ENCODE peak calls at places on chromosomes 7 and 10, in nine cellular contexts. One of them, this sample, is unnamed.
A peak's percentile ranks its signal among the peaks of the same experiment; 100 is the strongest.

GRCh38 chr10:21919906-21920305 is 83.6 kb downstream of the DNAJC1 start:
- DNase-seq in heart right ventricle: no peak
- DNase-seq in SHP77 treated with DMSO at 0.1 percent for 48 hours: no peak
- DNase-seq in cardiac fibroblast: peak; percentile 13
- DNase-seq in NCI-H526: no peak
- DNase-seq in NCI-H1930: no peak
- DNase-seq in pulmonary artery endothelial cell: no peak
- DNase-seq in M059J: no peak
- DNase-seq in KBM-7: no peak
- DNase-seq in this sample: no peak

GRCh38 chr7:110442386-110442837 is 648.5 kb upstream of the LRRN3 start:
- DNase-seq in pulmonary artery endothelial cell: no peak
- DNase-seq in KBM-7: peak; percentile 54
- DNase-seq in NCI-H1930: no peak
- DNase-seq in NCI-H526: peak; percentile 45
- DNase-seq in SHP77 treated with DMSO at 0.1 percent for 48 hours: peak; percentile 77
- DNase-seq in M059J: peak; percentile 4
- DNase-seq in cardiac fibroblast: no peak
- DNase-seq in heart right ventricle: peak; percentile 6
- DNase-seq in this sample: no peak

GRCh38 chr7:77327067-77327931 is 88.8 kb downstream of the GSAP start:
- DNase-seq in SHP77 treated with DMSO at 0.1 percent for 48 hours: peak; percentile 40
- DNase-seq in cardiac fibroblast: peak; percentile 89
- DNase-seq in M059J: peak; percentile 67
- DNase-seq in NCI-H526: no peak
- DNase-seq in KBM-7: peak; percentile 89
- DNase-seq in pulmonary artery endothelial cell: no peak
- DNase-seq in heart right ventricle: no peak
- DNase-seq in NCI-H1930: no peak
- DNase-seq in this sample: no peak

GRCh38 chr10:124719213-124719851 is 24.8 kb downstream of the FAM53B start:
- DNase-seq in NCI-H1930: no peak
- DNase-seq in pulmonary artery endothelial cell: peak; percentile 56
- DNase-seq in heart right ventricle: peak; percentile 85
- DNase-seq in SHP77 treated with DMSO at 0.1 percent for 48 hours: no peak
- DNase-seq in M059J: peak; percentile 54
- DNase-seq in cardiac fibroblast: peak; percentile 79
- DNase-seq in KBM-7: peak; percentile 69
- DNase-seq in NCI-H526: no peak
- DNase-seq in this sample: no peak

GRCh38 chr10:132511092-132511491 is 26.5 kb upstream of the INPP5A start:
- DNase-seq in KBM-7: no peak
- DNase-seq in NCI-H1930: no peak
- DNase-seq in M059J: no peak
- DNase-seq in heart right ventricle: peak; percentile 2
- DNase-seq in pulmonary artery endothelial cell: no peak
- DNase-seq in NCI-H526: no peak
- DNase-seq in cardiac fibroblast: no peak
- DNase-seq in SHP77 treated with DMSO at 0.1 percent for 48 hours: no peak
- DNase-seq in this sample: no peak

GRCh38 chr7:102912742-102913141 is at the start of gene LRRC17:
- DNase-seq in pulmonary artery endothelial cell: no peak
- DNase-seq in heart right ventricle: peak; percentile 64
- DNase-seq in NCI-H1930: no peak
- DNase-seq in M059J: peak; percentile 93
- DNase-seq in KBM-7: no peak
- DNase-seq in NCI-H526: peak; percentile 84
- DNase-seq in SHP77 treated with DMSO at 0.1 percent for 48 hours: peak; percentile 72
- DNase-seq in cardiac fibroblast: peak; percentile 95
- DNase-seq in this sample: no peak

GRCh38 chr10:78255214-78255613 is 221.6 kb downstream of the RPS24 start:
- DNase-seq in SHP77 treated with DMSO at 0.1 percent for 48 hours: no peak
- DNase-seq in pulmonary artery endothelial cell: no peak
- DNase-seq in NCI-H526: no peak
- DNase-seq in M059J: peak; percentile 50
- DNase-seq in heart right ventricle: no peak
- DNase-seq in NCI-H1930: no peak
- DNase-seq in KBM-7: no peak
- DNase-seq in cardiac fibroblast: no peak
- DNase-seq in this sample: no peak

GRCh38 chr10:124287791-124288190 is 130.9 kb downstream of the OAT start:
- DNase-seq in NCI-H526: no peak
- DNase-seq in cardiac fibroblast: no peak
- DNase-seq in SHP77 treated with DMSO at 0.1 percent for 48 hours: no peak
- DNase-seq in KBM-7: no peak
- DNase-seq in NCI-H1930: no peak
- DNase-seq in M059J: no peak
- DNase-seq in heart right ventricle: no peak
- DNase-seq in pulmonary artery endothelial cell: no peak
- DNase-seq in this sample: no peak

GRCh38 chr10:105974803-105975456 is 1189.6 kb downstream of the SORCS1 start:
- DNase-seq in pulmonary artery endothelial cell: no peak
- DNase-seq in M059J: peak; percentile 35
- DNase-seq in SHP77 treated with DMSO at 0.1 percent for 48 hours: peak; percentile 46
- DNase-seq in KBM-7: peak; percentile 4
- DNase-seq in heart right ventricle: peak; percentile 14
- DNase-seq in cardiac fibroblast: peak; percentile 55
- DNase-seq in NCI-H1930: no peak
- DNase-seq in NCI-H526: no peak
- DNase-seq in this sample: no peak

GRCh38 chr10:119521443-119522204 is 20.9 kb downstream of the RGS10 start:
- DNase-seq in NCI-H526: no peak
- DNase-seq in KBM-7: no peak
- DNase-seq in M059J: peak; percentile 89
- DNase-seq in SHP77 treated with DMSO at 0.1 percent for 48 hours: no peak
- DNase-seq in NCI-H1930: no peak
- DNase-seq in pulmonary artery endothelial cell: peak; percentile 36
- DNase-seq in heart right ventricle: no peak
- DNase-seq in cardiac fibroblast: peak; percentile 51
- DNase-seq in this sample: no peak

GRCh38 chr10:13528875-13529713 is at the start of gene BEND7:
- DNase-seq in heart right ventricle: peak; percentile 27
- DNase-seq in pulmonary artery endothelial cell: no peak
- DNase-seq in cardiac fibroblast: peak; percentile 16
- DNase-seq in SHP77 treated with DMSO at 0.1 percent for 48 hours: no peak
- DNase-seq in M059J: no peak
- DNase-seq in NCI-H526: no peak
- DNase-seq in KBM-7: peak; percentile 36
- DNase-seq in NCI-H1930: peak; percentile 46
- DNase-seq in this sample: no peak

GRCh38 chr7:66958708-66959350 is 36.6 kb downstream of the SBDS start:
- DNase-seq in SHP77 treated with DMSO at 0.1 percent for 48 hours: no peak
- DNase-seq in NCI-H526: no peak
- DNase-seq in cardiac fibroblast: no peak
- DNase-seq in M059J: no peak
- DNase-seq in pulmonary artery endothelial cell: no peak
- DNase-seq in NCI-H1930: no peak
- DNase-seq in KBM-7: no peak
- DNase-seq in heart right ventricle: no peak
- DNase-seq in this sample: no peak

GRCh38 chr10:101292194-101293006 is 61.6 kb upstream of the BTRC start:
- DNase-seq in cardiac fibroblast: no peak
- DNase-seq in SHP77 treated with DMSO at 0.1 percent for 48 hours: peak; percentile 51
- DNase-seq in heart right ventricle: peak; percentile 13
- DNase-seq in M059J: no peak
- DNase-seq in KBM-7: peak; percentile 13
- DNase-seq in NCI-H1930: peak; percentile 26
- DNase-seq in NCI-H526: no peak
- DNase-seq in pulmonary artery endothelial cell: no peak
- DNase-seq in this sample: no peak

GRCh38 chr10:97499561-97500296 is 1.0 kb downstream of the UBTD1 start:
- DNase-seq in NCI-H1930: no peak
- DNase-seq in cardiac fibroblast: peak; percentile 82
- DNase-seq in heart right ventricle: peak; percentile 65
- DNase-seq in pulmonary artery endothelial cell: no peak
- DNase-seq in KBM-7: peak; percentile 42
- DNase-seq in SHP77 treated with DMSO at 0.1 percent for 48 hours: no peak
- DNase-seq in M059J: peak; percentile 68
- DNase-seq in NCI-H526: no peak
- DNase-seq in this sample: no peak

GRCh38 chr7:106622654-106623314 is 38.2 kb downstream of the CCDC71L start:
- DNase-seq in NCI-H526: no peak
- DNase-seq in SHP77 treated with DMSO at 0.1 percent for 48 hours: no peak
- DNase-seq in cardiac fibroblast: no peak
- DNase-seq in heart right ventricle: no peak
- DNase-seq in NCI-H1930: no peak
- DNase-seq in KBM-7: no peak
- DNase-seq in pulmonary artery endothelial cell: no peak
- DNase-seq in M059J: no peak
- DNase-seq in this sample: no peak

GRCh38 chr7:41292457-41292856 is 410.4 kb downstream of the INHBA start:
- DNase-seq in NCI-H526: no peak
- DNase-seq in KBM-7: no peak
- DNase-seq in NCI-H1930: no peak
- DNase-seq in SHP77 treated with DMSO at 0.1 percent for 48 hours: peak; percentile 52
- DNase-seq in heart right ventricle: no peak
- DNase-seq in M059J: peak; percentile 62
- DNase-seq in cardiac fibroblast: no peak
- DNase-seq in pulmonary artery endothelial cell: no peak
- DNase-seq in this sample: no peak

GRCh38 chr7:36303202-36304098 is 86.2 kb upstream of the ANLN start:
- DNase-seq in KBM-7: no peak
- DNase-seq in NCI-H1930: no peak
- DNase-seq in NCI-H526: no peak
- DNase-seq in SHP77 treated with DMSO at 0.1 percent for 48 hours: peak; percentile 87
- DNase-seq in pulmonary artery endothelial cell: peak; percentile 36
- DNase-seq in heart right ventricle: peak; percentile 92
- DNase-seq in M059J: peak; percentile 100
- DNase-seq in cardiac fibroblast: peak; percentile 94
- DNase-seq in this sample: no peak

GRCh38 chr10:118101501-118101900 is 54.8 kb upstream of the RAB11FIP2 start:
- DNase-seq in pulmonary artery endothelial cell: no peak
- DNase-seq in M059J: no peak
- DNase-seq in cardiac fibroblast: peak; percentile 2
- DNase-seq in KBM-7: no peak
- DNase-seq in NCI-H1930: no peak
- DNase-seq in heart right ventricle: no peak
- DNase-seq in SHP77 treated with DMSO at 0.1 percent for 48 hours: no peak
- DNase-seq in NCI-H526: no peak
- DNase-seq in this sample: no peak

GRCh38 chr7:2713370-2713769 is 25.4 kb downstream of the AMZ1 start:
- DNase-seq in M059J: no peak
- DNase-seq in NCI-H526: no peak
- DNase-seq in cardiac fibroblast: no peak
- DNase-seq in KBM-7: peak; percentile 72
- DNase-seq in SHP77 treated with DMSO at 0.1 percent for 48 hours: no peak
- DNase-seq in heart right ventricle: peak; percentile 47
- DNase-seq in pulmonary artery endothelial cell: no peak
- DNase-seq in NCI-H1930: no peak
- DNase-seq in this sample: no peak

GRCh38 chr10:88546462-88546861 is 36.7 kb downstream of the RNLS start:
- DNase-seq in NCI-H1930: no peak
- DNase-seq in pulmonary artery endothelial cell: no peak
- DNase-seq in heart right ventricle: no peak
- DNase-seq in NCI-H526: no peak
- DNase-seq in KBM-7: no peak
- DNase-seq in SHP77 treated with DMSO at 0.1 percent for 48 hours: no peak
- DNase-seq in cardiac fibroblast: no peak
- DNase-seq in M059J: no peak
- DNase-seq in this sample: no peak

GRCh38 chr7:9407816-9408215 is 974.4 kb downstream of the NXPH1 start:
- DNase-seq in pulmonary artery endothelial cell: no peak
- DNase-seq in heart right ventricle: no peak
- DNase-seq in M059J: no peak
- DNase-seq in NCI-H1930: no peak
- DNase-seq in SHP77 treated with DMSO at 0.1 percent for 48 hours: no peak
- DNase-seq in NCI-H526: no peak
- DNase-seq in KBM-7: peak; percentile 9
- DNase-seq in cardiac fibroblast: no peak
- DNase-seq in this sample: no peak

GRCh38 chr7:90709501-90710465 is 113.7 kb downstream of the CDK14 start:
- DNase-seq in SHP77 treated with DMSO at 0.1 percent for 48 hours: no peak
- DNase-seq in heart right ventricle: peak; percentile 20
- DNase-seq in KBM-7: no peak
- DNase-seq in M059J: peak; percentile 42
- DNase-seq in NCI-H1930: no peak
- DNase-seq in cardiac fibroblast: peak; percentile 71
- DNase-seq in pulmonary artery endothelial cell: no peak
- DNase-seq in NCI-H526: peak; percentile 53
- DNase-seq in this sample: no peak

GRCh38 chr10:59807629-59808620 is 54.7 kb upstream of the MRLN start:
- DNase-seq in heart right ventricle: peak; percentile 66
- DNase-seq in NCI-H526: no peak
- DNase-seq in pulmonary artery endothelial cell: no peak
- DNase-seq in KBM-7: peak; percentile 46
- DNase-seq in SHP77 treated with DMSO at 0.1 percent for 48 hours: no peak
- DNase-seq in cardiac fibroblast: no peak
- DNase-seq in NCI-H1930: no peak
- DNase-seq in M059J: no peak
- DNase-seq in this sample: no peak

GRCh38 chr7:1667566-1668485 is 2.3 kb upstream of the ELFN1 start:
- DNase-seq in heart right ventricle: no peak
- DNase-seq in NCI-H526: no peak
- DNase-seq in M059J: no peak
- DNase-seq in KBM-7: no peak
- DNase-seq in NCI-H1930: no peak
- DNase-seq in cardiac fibroblast: no peak
- DNase-seq in pulmonary artery endothelial cell: no peak
- DNase-seq in SHP77 treated with DMSO at 0.1 percent for 48 hours: no peak
- DNase-seq in this sample: no peak

GRCh38 chr7:8086239-8086638 is 117.6 kb downstream of the GLCCI1 start:
- DNase-seq in NCI-H526: no peak
- DNase-seq in M059J: no peak
- DNase-seq in NCI-H1930: no peak
- DNase-seq in SHP77 treated with DMSO at 0.1 percent for 48 hours: no peak
- DNase-seq in heart right ventricle: no peak
- DNase-seq in cardiac fibroblast: no peak
- DNase-seq in KBM-7: no peak
- DNase-seq in pulmonary artery endothelial cell: no peak
- DNase-seq in this sample: no peak